ENCODE peak calls at places on chromosomes 3 and 15, in five cellular contexts. R is T-cell, F is CD14-positive monocyte, S is colonic mucosa, I is amniotic epithelial cell. K is an unnamed sample.
A peak's percentile ranks its signal among the peaks of the same experiment; 100 is the strongest.

GRCh38 chr3:56347219-56347871 is 120.9 kb downstream of the ERC2 start:
- DNase-seq in I (no peak), R (no peak), S (peak; percentile 32), F (no peak), K (peak; percentile 68)

GRCh38 chr3:46059432-46059831 is 32.1 kb upstream of the XCR1 start:
- DNase-seq in F (peak; percentile 58), R (no peak), S (no peak), I (no peak), K (peak; percentile 93)

GRCh38 chr3:46112984-46113383 is 85.7 kb upstream of the XCR1 start:
- DNase-seq in F (no peak), I (no peak), R (no peak), S (no peak), K (no peak)

GRCh38 chr15:52042051-52042851 is 23.2 kb downstream of the MAPK6 start:
- DNase-seq in F (no peak), R (no peak), S (no peak), I (no peak), K (no peak)

GRCh38 chr3:15055019-15055557 is 10.0 kb downstream of the MRPS25 start:
- DNase-seq in I (peak; percentile 45), R (peak; percentile 26), S (no peak), F (no peak), K (peak; percentile 12)

GRCh38 chr3:197498499-197499241 is 57.1 kb downstream of the BDH1 start:
- DNase-seq in R (no peak), I (no peak), S (no peak), F (no peak), K (no peak)

GRCh38 chr3:34387831-34388564 is 589.6 kb downstream of the PDCD6IP start:
- DNase-seq in F (no peak), S (no peak), R (no peak), I (no peak), K (no peak)

GRCh38 chr3:152026033-152026556 is 152.7 kb downstream of the SUCNR1 start:
- DNase-seq in R (no peak), S (no peak), I (peak; percentile 78), F (no peak), K (peak; percentile 65)

GRCh38 chr3:11060500-11061251 is 68.1 kb downstream of the SLC6A1 start:
- DNase-seq in I (peak; percentile 28), R (no peak), F (no peak), S (peak; percentile 41), K (peak; percentile 51)

GRCh38 chr15:42156266-42156922 is at the start of gene PLA2G4F:
- DNase-seq in I (no peak), S (peak; percentile 81), R (no peak), F (no peak), K (no peak)

GRCh38 chr3:21621396-21621695 is 129.7 kb downstream of the ZNF385D start:
- DNase-seq in S (no peak), R (no peak), F (no peak), I (peak; percentile 60), K (no peak)

GRCh38 chr3:46396129-46396528 is 10.7 kb downstream of the CCR5AS start:
- DNase-seq in I (peak; percentile 18), R (no peak), S (no peak), F (peak; percentile 81), K (peak; percentile 84)

GRCh38 chr15:73799466-73799865 is 46.3 kb upstream of the INSYN1 start:
- DNase-seq in I (peak; percentile 64), R (no peak), F (no peak), S (no peak), K (peak; percentile 1)

GRCh38 chr15:83323296-83323711 is 38.8 kb upstream of the BNC1 start:
- DNase-seq in F (no peak), S (no peak), I (peak; percentile 78), R (no peak), K (no peak)

GRCh38 chr3:160195106-160195505 is 30.1 kb upstream of the C3orf80 start:
- DNase-seq in F (no peak), S (no peak), R (no peak), I (no peak), K (no peak)

GRCh38 chr3:115918900-115919299 is 295.6 kb downstream of the GAP43 start:
- DNase-seq in F (no peak), R (no peak), I (no peak), S (no peak), K (no peak)

GRCh38 chr15:38154837-38155236 is 97.8 kb upstream of the SPRED1 start:
- DNase-seq in S (no peak), I (no peak), R (no peak), F (no peak), K (no peak)

K was measured in MV-4-11.